ENCODE peak calls at places on chromosomes 7 and 10, in six cellular contexts. Y, U, G, B, A and R are unnamed samples.
A peak's percentile ranks its signal among the peaks of the same experiment; 100 is the strongest.

GRCh38 chr10:58856508-58857240 is 319.8 kb upstream of the PHYHIPL start:
- DNase-seq in A (no peak), U (no peak), G (no peak), B (peak; percentile 97), Y (peak; percentile 62), R (peak; percentile 42)

GRCh38 chr7:45974540-45975360 is 53.7 kb upstream of the IGFBP3 start:
- DNase-seq in U (no peak), Y (no peak), G (no peak), B (no peak), A (no peak), R (no peak)

GRCh38 chr10:85891471-85891870 is 475.1 kb downstream of the GRID1 start:
- DNase-seq in B (no peak), G (no peak), U (no peak), A (no peak), Y (no peak), R (no peak)

GRCh38 chr7:107998660-107999480 is 4.1 kb downstream of the LAMB1 start:
- DNase-seq in U (no peak), G (no peak), Y (no peak), B (no peak), A (no peak), R (peak; percentile 45)

GRCh38 chr7:143387156-143387975 is 6.2 kb downstream of the ZYX start:
- DNase-seq in G (no peak), Y (no peak), U (no peak), A (no peak), B (no peak), R (no peak)

GRCh38 chr7:50317221-50317678 is 12.7 kb downstream of the IKZF1 start:
- DNase-seq in U (no peak), Y (no peak), B (no peak), A (no peak), G (no peak), R (no peak)

GRCh38 chr7:5296627-5297226 is 14.0 kb downstream of the SLC29A4 start:
- DNase-seq in Y (no peak), G (peak; percentile 65), B (no peak), U (no peak), A (peak; percentile 32), R (no peak)

GRCh38 chr7:135911091-135911490 is 66.1 kb downstream of the MTPN start:
- DNase-seq in A (no peak), U (no peak), G (no peak), Y (no peak), B (no peak), R (no peak)

GRCh38 chr10:104492349-104492940 is 138.8 kb downstream of the CFAP58 start:
- DNase-seq in U (no peak), A (no peak), Y (peak; percentile 18), B (no peak), G (no peak), R (no peak)

GRCh38 chr7:119664601-119665000 is 608.4 kb upstream of the KCND2 start:
- DNase-seq in U (no peak), B (peak; percentile 68), G (no peak), Y (no peak), A (no peak), R (peak; percentile 35)